ENCODE peak calls at places on chromosomes 3 and 15, in seven cellular contexts. One of them, this sample, is unnamed.

GRCh38 chr3:29186131-29186599 is 94.7 kb upstream of the RBMS3 start:
- DNase-seq in GM12891: no peak
- DNase-seq in Panc1: no peak
- DNase-seq in suprapubic skin: no peak
- DNase-seq in HCT116: peak
- DNase-seq in spleen: no peak
- DNase-seq in prostate gland: no peak
- DNase-seq in this sample: no peak

GRCh38 chr3:30481241-30481640 is 125.2 kb upstream of the TGFBR2 start:
- DNase-seq in GM12891: no peak
- DNase-seq in Panc1: no peak
- DNase-seq in suprapubic skin: no peak
- DNase-seq in HCT116: no peak
- DNase-seq in spleen: no peak
- DNase-seq in prostate gland: no peak
- DNase-seq in this sample: no peak

GRCh38 chr15:69328739-69329138 is 30.0 kb downstream of the PAQR5 start:
- DNase-seq in GM12891: no peak
- DNase-seq in Panc1: no peak
- DNase-seq in suprapubic skin: no peak
- DNase-seq in HCT116: no peak
- DNase-seq in spleen: no peak
- DNase-seq in prostate gland: no peak
- DNase-seq in this sample: no peak

GRCh38 chr15:91456921-91457320 is 356.9 kb downstream of the SV2B start:
- DNase-seq in GM12891: no peak
- DNase-seq in Panc1: no peak
- DNase-seq in suprapubic skin: no peak
- DNase-seq in HCT116: no peak
- DNase-seq in spleen: no peak
- DNase-seq in prostate gland: no peak
- DNase-seq in this sample: no peak

GRCh38 chr3:156721687-156722086 is 47.3 kb downstream of the TIPARP start:
- DNase-seq in GM12891: no peak
- DNase-seq in Panc1: no peak
- DNase-seq in suprapubic skin: no peak
- DNase-seq in HCT116: no peak
- DNase-seq in spleen: no peak
- DNase-seq in prostate gland: no peak
- DNase-seq in this sample: no peak

GRCh38 chr3:23263796-23264195 is 60.7 kb downstream of the UBE2E2 start:
- DNase-seq in GM12891: no peak
- DNase-seq in Panc1: no peak
- DNase-seq in suprapubic skin: no peak
- DNase-seq in HCT116: no peak
- DNase-seq in spleen: no peak
- DNase-seq in prostate gland: no peak
- DNase-seq in this sample: no peak

GRCh38 chr3:24419067-24419791 is 75.4 kb downstream of the THRB start:
- DNase-seq in GM12891: no peak
- DNase-seq in Panc1: no peak
- DNase-seq in suprapubic skin: no peak
- DNase-seq in HCT116: no peak
- DNase-seq in spleen: no peak
- DNase-seq in prostate gland: no peak
- DNase-seq in this sample: no peak

GRCh38 chr15:80242802-80243201 is 9.2 kb downstream of the CTXND1 start:
- DNase-seq in GM12891: no peak
- DNase-seq in Panc1: no peak
- DNase-seq in suprapubic skin: no peak
- DNase-seq in HCT116: no peak
- DNase-seq in spleen: no peak
- DNase-seq in prostate gland: no peak
- DNase-seq in this sample: no peak

GRCh38 chr3:76400141-76400540 is 614.8 kb upstream of the ZNF717 start:
- DNase-seq in GM12891: no peak
- DNase-seq in Panc1: no peak
- DNase-seq in suprapubic skin: no peak
- DNase-seq in HCT116: no peak
- DNase-seq in spleen: no peak
- DNase-seq in prostate gland: no peak
- DNase-seq in this sample: no peak

GRCh38 chr3:153666911-153667310 is 454.3 kb upstream of the ARHGEF26 start:
- DNase-seq in GM12891: no peak
- DNase-seq in Panc1: no peak
- DNase-seq in suprapubic skin: no peak
- DNase-seq in HCT116: no peak
- DNase-seq in spleen: no peak
- DNase-seq in prostate gland: no peak
- DNase-seq in this sample: no peak

GRCh38 chr3:71389911-71390573 is 193.5 kb downstream of the FOXP1 start:
- DNase-seq in GM12891: no peak
- DNase-seq in Panc1: no peak
- DNase-seq in suprapubic skin: no peak
- DNase-seq in HCT116: no peak
- DNase-seq in spleen: peak
- DNase-seq in prostate gland: peak
- DNase-seq in this sample: no peak

GRCh38 chr15:70854669-70854976 is 666 bp upstream of the LARP6 start:
- DNase-seq in GM12891: no peak
- DNase-seq in Panc1: no peak
- DNase-seq in suprapubic skin: no peak
- DNase-seq in HCT116: no peak
- DNase-seq in spleen: no peak
- DNase-seq in prostate gland: no peak
- DNase-seq in this sample: no peak

GRCh38 chr15:70855764-70856163 is 1.8 kb upstream of the LARP6 start:
- DNase-seq in GM12891: peak
- DNase-seq in Panc1: no peak
- DNase-seq in suprapubic skin: no peak
- DNase-seq in HCT116: no peak
- DNase-seq in spleen: no peak
- DNase-seq in prostate gland: no peak
- DNase-seq in this sample: no peak

GRCh38 chr15:70856177-70856883 is 2.4 kb upstream of the LARP6 start:
- DNase-seq in GM12891: no peak
- DNase-seq in Panc1: no peak
- DNase-seq in suprapubic skin: no peak
- DNase-seq in HCT116: no peak
- DNase-seq in spleen: no peak
- DNase-seq in prostate gland: no peak
- DNase-seq in this sample: no peak

GRCh38 chr15:70857547-70858265 is 3.7 kb upstream of the LARP6 start:
- DNase-seq in GM12891: no peak
- DNase-seq in Panc1: no peak
- DNase-seq in suprapubic skin: no peak
- DNase-seq in HCT116: no peak
- DNase-seq in spleen: no peak
- DNase-seq in prostate gland: no peak
- DNase-seq in this sample: no peak

DNA sequence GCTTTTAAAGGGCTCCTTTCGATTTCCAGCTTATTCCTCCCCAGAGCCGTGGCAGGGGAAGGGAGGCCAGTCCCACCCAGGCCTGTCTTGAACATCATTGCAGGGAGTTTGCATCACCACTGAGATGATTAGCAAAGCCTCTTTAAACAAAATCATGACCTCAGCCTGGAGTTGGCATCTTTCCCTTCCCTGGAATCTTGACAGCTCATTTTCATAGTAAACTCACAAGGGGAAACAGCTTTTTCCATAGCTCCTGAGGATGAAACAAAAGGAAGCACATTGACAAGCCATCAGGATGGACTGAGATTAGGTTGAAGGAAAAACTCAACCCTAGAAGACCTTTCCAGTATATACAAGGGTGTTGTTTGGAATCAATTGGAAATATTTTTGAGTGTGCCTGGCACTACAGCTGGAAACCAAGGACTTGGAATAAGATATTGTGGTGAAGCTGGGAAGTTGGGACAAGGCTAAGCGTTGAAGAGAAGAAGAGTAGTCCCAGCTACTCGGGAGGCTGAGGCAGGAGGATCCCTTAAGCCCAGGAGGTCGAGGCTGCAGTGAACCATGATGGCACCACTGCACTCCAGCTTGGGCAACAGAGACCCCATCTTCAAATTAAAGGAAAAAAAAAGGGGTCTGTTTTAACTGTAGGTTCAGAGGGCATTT is 3.1 kb upstream of the LARP6 start:
- DNase-seq in GM12891: no peak
- DNase-seq in Panc1: peak
- DNase-seq in suprapubic skin: peak
- DNase-seq in HCT116: peak
- DNase-seq in spleen: no peak
- DNase-seq in prostate gland: no peak
- DNase-seq in this sample: no peak
- TF ChIP-seq POLR2AphosphoS5 in GM12891: no peak
- TF ChIP-seq POLR2AphosphoS5 in Panc1: no peak
- TF ChIP-seq POLR2AphosphoS5 in suprapubic skin: no peak
- TF ChIP-seq POLR2AphosphoS5 in HCT116: no peak
- TF ChIP-seq POLR2AphosphoS5 in spleen: peak
- TF ChIP-seq POLR2AphosphoS5 in prostate gland: no peak
- TF ChIP-seq POLR2AphosphoS5 in this sample: no peak

DNA sequence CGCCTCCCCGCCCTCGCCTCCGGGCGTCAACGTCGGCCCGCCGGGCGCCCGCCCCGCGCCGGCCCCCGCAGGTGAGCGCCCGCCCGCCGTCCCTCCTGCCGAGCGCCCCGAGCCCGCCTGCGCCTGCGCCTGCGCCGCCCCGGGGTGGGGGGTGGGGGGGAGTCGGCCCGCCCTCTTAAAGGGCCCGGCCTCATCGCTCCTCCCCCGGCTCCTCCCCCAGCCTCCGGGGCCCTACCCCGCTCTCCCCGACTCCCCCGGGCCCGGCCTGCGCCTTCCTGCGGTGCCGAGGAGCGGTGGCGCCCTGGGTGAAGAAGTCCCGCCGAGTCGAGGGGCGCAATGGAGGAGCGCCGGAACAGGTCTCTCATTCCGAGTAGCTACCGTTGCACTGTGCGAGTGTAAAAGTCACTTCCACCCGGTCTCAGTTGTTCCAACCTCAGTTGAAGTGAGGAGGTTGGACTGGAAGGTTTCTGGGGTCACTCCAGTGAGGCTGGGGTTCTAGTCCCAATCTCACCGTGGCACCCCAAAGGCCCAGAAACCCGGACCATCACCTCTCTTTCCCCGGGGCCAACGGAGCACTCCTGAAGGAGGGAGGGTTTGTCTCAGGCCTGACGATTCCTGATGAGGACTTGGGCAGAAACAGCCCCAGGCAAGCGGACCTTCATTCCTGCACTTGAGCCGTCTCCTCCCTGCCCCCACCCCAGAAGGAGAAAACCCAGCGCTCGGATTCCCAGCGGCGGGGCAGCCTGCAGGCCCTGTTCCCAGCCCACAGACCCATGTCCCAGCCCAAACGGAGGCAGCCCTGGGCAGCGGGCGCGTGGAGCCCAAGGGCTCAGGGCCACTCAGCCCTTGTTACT is 1.5 kb upstream of the TNK2 start:
- DNase-seq in GM12891: peak
- DNase-seq in Panc1: no peak
- DNase-seq in suprapubic skin: peak
- DNase-seq in HCT116: peak
- DNase-seq in spleen: peak
- DNase-seq in prostate gland: peak
- DNase-seq in this sample: peak
- TF ChIP-seq POLR2AphosphoS5 in GM12891: no peak
- TF ChIP-seq POLR2AphosphoS5 in Panc1: peak
- TF ChIP-seq POLR2AphosphoS5 in suprapubic skin: no peak
- TF ChIP-seq POLR2AphosphoS5 in HCT116: peak
- TF ChIP-seq POLR2AphosphoS5 in spleen: peak
- TF ChIP-seq POLR2AphosphoS5 in prostate gland: peak
- TF ChIP-seq POLR2AphosphoS5 in this sample: no peak

GRCh38 chr15:42582569-42583235 is 7.3 kb downstream of the STARD9 start:
- DNase-seq in GM12891: no peak
- DNase-seq in Panc1: no peak
- DNase-seq in suprapubic skin: no peak
- DNase-seq in HCT116: no peak
- DNase-seq in spleen: no peak
- DNase-seq in prostate gland: no peak
- DNase-seq in this sample: no peak

GRCh38 chr15:42578984-42579537 is 3.7 kb downstream of the STARD9 start:
- DNase-seq in GM12891: no peak
- DNase-seq in Panc1: no peak
- DNase-seq in suprapubic skin: no peak
- DNase-seq in HCT116: no peak
- DNase-seq in spleen: no peak
- DNase-seq in prostate gland: no peak
- DNase-seq in this sample: no peak

GRCh38 chr15:42577514-42578031 is 2.2 kb downstream of the STARD9 start:
- DNase-seq in GM12891: no peak
- DNase-seq in Panc1: no peak
- DNase-seq in suprapubic skin: no peak
- DNase-seq in HCT116: no peak
- DNase-seq in spleen: no peak
- DNase-seq in prostate gland: no peak
- DNase-seq in this sample: no peak

GRCh38 chr15:42584031-42584765 is 8.8 kb downstream of the STARD9 start:
- DNase-seq in GM12891: no peak
- DNase-seq in Panc1: no peak
- DNase-seq in suprapubic skin: no peak
- DNase-seq in HCT116: no peak
- DNase-seq in spleen: no peak
- DNase-seq in prostate gland: no peak
- DNase-seq in this sample: no peak

GRCh38 chr15:42581272-42581730 is 5.9 kb downstream of the STARD9 start:
- DNase-seq in GM12891: peak
- DNase-seq in Panc1: no peak
- DNase-seq in suprapubic skin: peak
- DNase-seq in HCT116: no peak
- DNase-seq in spleen: peak
- DNase-seq in prostate gland: peak
- DNase-seq in this sample: peak
- TF ChIP-seq POLR2AphosphoS5 in GM12891: no peak
- TF ChIP-seq POLR2AphosphoS5 in Panc1: peak
- TF ChIP-seq POLR2AphosphoS5 in suprapubic skin: no peak
- TF ChIP-seq POLR2AphosphoS5 in HCT116: peak
- TF ChIP-seq POLR2AphosphoS5 in spleen: peak
- TF ChIP-seq POLR2AphosphoS5 in prostate gland: peak
- TF ChIP-seq POLR2AphosphoS5 in this sample: peak

GRCh38 chr15:73922186-73923151 is 3.8 kb upstream of the LOXL1 start:
- DNase-seq in GM12891: no peak
- DNase-seq in Panc1: no peak
- DNase-seq in suprapubic skin: no peak
- DNase-seq in HCT116: no peak
- DNase-seq in spleen: peak
- DNase-seq in prostate gland: no peak
- DNase-seq in this sample: no peak

GRCh38 chr15:73926191-73927002 is at the start of gene LOXL1:
- DNase-seq in GM12891: no peak
- DNase-seq in Panc1: no peak
- DNase-seq in suprapubic skin: no peak
- DNase-seq in HCT116: peak
- DNase-seq in spleen: peak
- DNase-seq in prostate gland: peak
- DNase-seq in this sample: no peak

GRCh38 chr15:73923156-73923487 is 3.1 kb upstream of the LOXL1 start:
- DNase-seq in GM12891: no peak
- DNase-seq in Panc1: no peak
- DNase-seq in suprapubic skin: no peak
- DNase-seq in HCT116: no peak
- DNase-seq in spleen: no peak
- DNase-seq in prostate gland: no peak
- DNase-seq in this sample: no peak

GRCh38 chr15:73923488-73924164 is 2.6 kb upstream of the LOXL1 start:
- DNase-seq in GM12891: no peak
- DNase-seq in Panc1: no peak
- DNase-seq in suprapubic skin: no peak
- DNase-seq in HCT116: no peak
- DNase-seq in spleen: peak
- DNase-seq in prostate gland: no peak
- DNase-seq in this sample: no peak

GRCh38 chr15:73924258-73924921 is 1.9 kb upstream of the LOXL1 start:
- DNase-seq in GM12891: no peak
- DNase-seq in Panc1: no peak
- DNase-seq in suprapubic skin: no peak
- DNase-seq in HCT116: no peak
- DNase-seq in spleen: peak
- DNase-seq in prostate gland: peak
- DNase-seq in this sample: no peak
- TF ChIP-seq POLR2AphosphoS5 in GM12891: no peak
- TF ChIP-seq POLR2AphosphoS5 in Panc1: no peak
- TF ChIP-seq POLR2AphosphoS5 in suprapubic skin: no peak
- TF ChIP-seq POLR2AphosphoS5 in HCT116: no peak
- TF ChIP-seq POLR2AphosphoS5 in spleen: no peak
- TF ChIP-seq POLR2AphosphoS5 in prostate gland: peak
- TF ChIP-seq POLR2AphosphoS5 in this sample: no peak